ENCODE peak calls at places on chromosomes 3 and 15, in six cellular contexts. S is colonic mucosa, J is fibroblast of the aortic adventitia, R is astrocyte of the spinal cord, M is cardiac fibroblast, A is fibroblast of mammary gland. C is an unnamed sample.

GRCh38 chr3:14231145-14231990 is 52.8 kb downstream of the LSM3 start:
- DNase-seq in R (no peak), M (no peak), A (no peak), S (peak), J (no peak), C (no peak)

GRCh38 chr15:36951747-36952247 is 148.6 kb downstream of the MEIS2 start:
- DNase-seq in A (peak), S (no peak), J (peak), M (peak), R (peak), C (no peak)

GRCh38 chr3:122245513-122246174 is 62.2 kb downstream of the CASR start:
- DNase-seq in J (peak), M (no peak), S (no peak), R (peak), A (peak), C (no peak)

GRCh38 chr3:136385457-136385856 is 135.3 kb downstream of the PCCB start:
- DNase-seq in S (no peak), M (no peak), J (no peak), R (no peak), A (no peak), C (no peak)

GRCh38 chr15:63843901-63844317 is 10.2 kb upstream of the HERC1 start:
- DNase-seq in S (no peak), R (peak), M (peak), J (no peak), A (no peak), C (no peak)

GRCh38 chr15:69164807-69165636 is 4.6 kb downstream of the GLCE start:
- DNase-seq in J (peak), S (no peak), R (peak), M (no peak), A (peak), C (no peak)

GRCh38 chr15:63350178-63350621 is 31.4 kb downstream of the CA12 start:
- DNase-seq in M (peak), R (no peak), S (no peak), A (no peak), J (peak), C (peak)

GRCh38 chr15:38652998-38653397 is 88.4 kb upstream of the RASGRP1 start:
- DNase-seq in R (no peak), M (no peak), J (no peak), S (peak), A (no peak), C (no peak)

GRCh38 chr15:65833501-65834220 is 35.6 kb upstream of the RAB11A start:
- DNase-seq in A (no peak), M (no peak), S (peak), J (no peak), R (no peak), C (no peak)

GRCh38 chr3:190117995-190118394 is 2.7 kb downstream of the P3H2 start:
- DNase-seq in R (peak), S (no peak), M (no peak), J (no peak), A (no peak), C (no peak)

GRCh38 chr3:190120161-190121060 is at the start of gene P3H2:
- DNase-seq in J (peak), M (peak), A (peak), S (peak), R (peak), C (peak)

GRCh38 chr3:190122198-190122771 is 1.6 kb upstream of the P3H2 start:
- DNase-seq in S (no peak), A (peak), M (peak), R (peak), J (peak), C (no peak)

GRCh38 chr3:190121061-190121765 is 516 bp upstream of the P3H2 start:
- DNase-seq in A (no peak), S (no peak), J (no peak), R (no peak), M (no peak), C (no peak)

DNA sequence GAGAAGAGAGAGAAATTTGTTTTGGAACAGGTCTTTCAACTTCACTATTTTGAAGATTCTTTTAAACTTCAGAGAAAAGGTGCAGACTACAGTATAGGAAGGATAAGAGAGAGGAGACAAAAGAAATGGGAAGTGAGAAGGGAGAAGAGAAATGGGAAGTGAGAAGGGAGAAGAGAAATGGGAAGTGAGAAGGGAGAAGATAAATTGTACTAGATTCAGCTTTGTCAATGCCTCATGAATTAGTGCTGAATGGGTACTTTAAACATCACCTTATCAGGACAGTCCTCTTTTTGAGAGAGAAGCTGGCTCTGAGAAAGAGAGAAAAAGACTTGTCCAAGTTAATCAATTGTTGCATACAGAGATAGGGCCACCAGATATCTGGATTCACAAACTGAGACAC is 963 bp downstream of the P3H2 start:
- DNase-seq in S (no peak), J (no peak), A (no peak), M (no peak), R (no peak), C (no peak)
- H3K4me3 ChIP-seq in S (peak), J (peak), A (peak), M (peak), R (peak), C (peak)

GRCh38 chr15:95016511-95017219 is 785.3 kb downstream of the MCTP2 start:
- DNase-seq in M (no peak), R (no peak), S (no peak), A (peak), J (no peak), C (no peak)
- TF ChIP-seq CTCF in M (no peak), R (no peak), S (no peak), A (no peak), J (no peak), C (no peak)

DNA sequence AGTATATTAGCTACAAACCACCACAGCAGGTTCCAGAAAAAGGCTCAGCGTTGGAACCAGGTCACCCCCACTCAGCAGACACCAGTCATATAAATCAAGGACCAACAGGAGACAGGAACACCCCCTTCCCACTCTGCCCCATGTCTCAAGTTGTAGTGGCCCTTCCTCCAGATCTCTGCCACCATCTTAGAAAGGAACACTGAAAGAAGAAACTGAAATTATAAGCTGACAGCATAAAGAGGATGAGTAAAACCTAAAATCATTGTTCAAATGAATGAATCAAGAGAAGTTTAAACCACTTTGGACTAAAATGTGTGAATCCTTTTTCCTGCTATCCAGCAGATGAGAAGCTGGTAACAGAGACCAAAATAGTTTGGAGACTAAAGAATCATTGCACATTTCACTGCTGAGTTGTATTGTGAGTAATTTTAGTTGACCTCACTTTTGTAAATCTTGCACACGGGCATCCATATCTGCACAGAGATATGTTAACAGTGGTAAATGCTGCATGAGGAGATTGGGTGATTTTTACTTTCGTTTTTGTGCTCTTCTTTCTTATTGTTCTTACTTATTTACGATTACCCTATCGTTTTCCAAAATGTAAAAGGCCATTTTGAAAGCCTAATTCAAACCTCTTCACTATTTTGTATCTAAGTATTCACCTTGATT is 19.8 kb downstream of the CCR3 start:
- DNase-seq in A (no peak), J (peak), R (no peak), M (no peak), S (no peak), C (no peak)
- H3K4me3 ChIP-seq in A (no peak), J (no peak), R (no peak), M (no peak), S (no peak), C (no peak)

DNA sequence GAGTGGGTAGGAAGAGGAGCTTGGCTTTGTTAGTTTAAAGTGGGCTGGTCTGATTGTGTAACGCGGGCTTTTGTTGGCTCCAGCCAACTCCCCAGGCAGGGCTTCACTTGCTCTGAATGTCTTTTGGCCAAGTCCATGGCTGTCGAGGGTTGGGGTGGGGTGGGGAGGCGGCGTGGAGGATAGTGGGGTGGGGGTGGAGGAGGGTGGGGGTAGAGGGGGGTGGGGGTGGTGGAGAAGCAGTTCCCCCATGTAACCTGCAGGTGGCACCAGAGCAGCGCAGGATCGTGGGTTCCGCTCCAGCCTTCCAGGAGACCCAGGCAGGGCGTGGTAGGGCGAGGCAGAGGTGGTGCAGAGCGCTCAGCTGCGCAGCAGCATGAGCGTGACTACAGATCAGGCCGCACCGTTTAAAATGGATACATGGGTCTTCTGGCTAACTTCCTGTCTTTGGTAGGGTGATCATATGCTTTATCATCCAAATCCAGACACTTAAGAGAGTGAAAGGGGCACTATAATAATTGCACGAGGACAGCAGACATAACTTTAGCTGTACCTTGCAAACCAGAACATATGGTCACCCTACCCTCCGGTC is 28.3 kb downstream of the GOLGA6A start:
- DNase-seq in S (peak), J (peak), R (peak), M (peak), A (peak), C (peak)
- TF ChIP-seq CTCF in S (peak), J (peak), R (peak), M (peak), A (peak), C (peak)

GRCh38 chr15:75775296-75776074 is 62.8 kb upstream of the CSPG4 start:
- DNase-seq in S (no peak), R (no peak), A (no peak), J (no peak), M (no peak), C (no peak)
- H3K4me3 ChIP-seq in S (no peak), R (no peak), A (no peak), J (no peak), M (no peak), C (no peak)

DNA sequence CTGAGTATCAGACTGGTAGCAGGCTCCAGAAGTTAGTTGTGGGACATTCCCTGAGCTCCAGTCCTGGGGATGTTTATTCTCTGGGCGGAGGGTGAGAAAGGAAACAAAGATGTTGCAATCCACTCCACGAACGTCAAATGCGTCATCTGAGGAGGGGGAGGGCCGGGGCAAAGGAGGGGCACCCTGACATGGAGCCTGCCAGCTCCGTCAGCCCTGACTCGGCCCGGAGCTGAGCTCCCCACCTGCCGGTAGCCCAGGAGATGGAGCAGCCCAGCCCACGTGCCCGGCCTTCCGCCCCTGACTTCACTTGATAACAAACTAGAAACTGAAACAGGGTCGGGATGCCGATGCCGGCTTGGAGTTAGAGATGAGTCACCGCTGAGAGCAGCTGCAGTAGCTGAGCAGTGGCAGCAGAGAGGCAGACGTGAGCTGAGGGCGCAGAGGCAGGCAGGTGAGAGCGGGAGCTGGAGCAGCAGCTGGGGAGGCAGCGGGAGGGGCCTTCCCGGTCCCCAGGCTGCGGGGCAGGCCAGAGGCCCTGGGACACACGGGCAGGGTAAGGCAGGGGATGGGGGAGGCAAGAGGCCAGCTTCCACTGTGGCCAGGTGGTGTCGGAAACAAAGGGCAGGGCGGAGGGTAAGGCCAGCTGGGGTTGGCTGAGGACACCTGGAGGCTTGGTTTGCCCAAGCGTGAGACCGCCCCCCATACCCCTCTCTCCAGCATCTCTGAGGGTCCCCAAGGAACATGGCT is at the start of gene ISG20:
- DNase-seq in M (peak), A (peak), R (peak), J (peak), S (peak), C (peak)
- TF ChIP-seq CTCF in M (peak), A (peak), R (peak), J (peak), S (peak), C (peak)

DNA sequence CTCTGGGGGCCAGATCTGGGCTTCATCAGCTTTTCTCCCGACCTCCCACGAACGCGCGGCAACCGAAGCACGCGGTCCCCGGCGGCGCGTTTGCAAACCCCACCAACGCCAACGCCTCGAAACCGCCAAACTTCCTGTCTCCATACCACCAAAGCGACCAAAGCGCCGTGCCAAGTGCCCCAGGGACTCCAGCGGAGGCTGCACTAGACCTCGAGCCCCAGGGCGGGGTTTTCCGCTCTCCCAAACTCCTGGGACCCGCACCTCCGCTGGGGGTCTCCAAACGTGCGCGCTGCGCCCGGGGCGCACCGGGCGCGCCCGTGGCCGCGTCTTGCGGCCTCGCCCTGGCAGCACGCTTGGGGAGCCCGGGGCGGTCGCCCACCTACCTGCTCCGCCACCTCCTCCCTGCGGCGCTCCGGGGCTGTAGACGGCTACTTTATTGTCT is 156.0 kb upstream of the FRMD4B start:
- DNase-seq in A (no peak), M (peak), J (no peak), S (no peak), R (peak), C (peak)
- H3K4me3 ChIP-seq in A (peak), M (peak), J (peak), S (peak), R (no peak), C (peak)

GRCh38 chr3:27228805-27229204 is 140.4 kb downstream of the NEK10 start:
- DNase-seq in M (no peak), A (no peak), S (no peak), J (no peak), R (no peak), C (no peak)
- TF ChIP-seq CTCF in M (no peak), A (peak), S (no peak), J (no peak), R (no peak), C (no peak)

DNA sequence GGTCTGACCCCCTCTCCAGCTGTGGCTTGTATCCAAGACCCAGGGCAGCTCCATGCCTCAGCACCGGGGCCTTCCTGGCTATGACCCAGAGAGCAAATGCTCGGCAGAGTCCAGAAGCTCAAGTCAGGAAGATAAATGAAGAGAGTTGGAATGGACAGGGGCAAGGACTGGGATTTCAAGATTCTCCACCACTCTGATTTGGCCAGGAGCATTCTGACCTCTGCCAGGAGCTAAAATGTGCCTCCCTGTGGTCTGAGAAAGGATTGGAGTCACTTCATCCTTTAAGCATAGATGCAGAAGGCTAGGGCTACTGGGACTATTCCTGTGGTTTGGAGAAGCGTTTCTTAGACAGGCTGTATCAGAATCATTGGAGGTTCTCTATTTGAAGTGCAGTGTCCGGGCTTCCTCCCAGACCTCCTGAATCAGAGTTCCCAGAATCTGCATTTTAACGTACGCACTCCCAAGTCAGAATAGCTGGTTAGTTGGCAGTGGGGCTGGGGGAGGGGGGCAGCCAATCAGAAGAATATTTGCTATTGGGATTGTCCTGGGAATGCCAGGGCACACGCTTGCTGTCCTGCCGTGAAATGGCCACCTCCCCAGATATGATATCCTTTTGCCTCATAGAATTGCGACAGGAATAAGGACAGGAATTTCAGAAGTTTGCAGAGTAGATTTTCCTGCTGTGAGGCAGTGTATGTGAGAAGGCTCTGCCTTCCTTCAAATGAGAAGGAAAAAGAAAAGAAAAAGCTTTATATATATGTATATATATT is 57.4 kb downstream of the HRH1 start:
- DNase-seq in S (no peak), M (peak), R (peak), A (peak), J (peak), C (no peak)
- H3K4me3 ChIP-seq in S (no peak), M (no peak), R (no peak), A (no peak), J (no peak), C (no peak)

GRCh38 chr3:125356140-125357026 is 18.7 kb downstream of the ZNF148 start:
- DNase-seq in M (no peak), A (no peak), J (peak), R (no peak), S (no peak), C (no peak)

GRCh38 chr3:125359700-125360099 is 15.4 kb downstream of the ZNF148 start:
- DNase-seq in S (no peak), A (no peak), R (no peak), M (no peak), J (no peak), C (no peak)

GRCh38 chr3:125358923-125359322 is 16.2 kb downstream of the ZNF148 start:
- DNase-seq in R (no peak), M (no peak), S (no peak), A (no peak), J (no peak), C (no peak)

GRCh38 chr3:125357837-125358236 is 17.3 kb downstream of the ZNF148 start:
- DNase-seq in S (no peak), J (no peak), R (no peak), M (no peak), A (no peak), C (no peak)

DNA sequence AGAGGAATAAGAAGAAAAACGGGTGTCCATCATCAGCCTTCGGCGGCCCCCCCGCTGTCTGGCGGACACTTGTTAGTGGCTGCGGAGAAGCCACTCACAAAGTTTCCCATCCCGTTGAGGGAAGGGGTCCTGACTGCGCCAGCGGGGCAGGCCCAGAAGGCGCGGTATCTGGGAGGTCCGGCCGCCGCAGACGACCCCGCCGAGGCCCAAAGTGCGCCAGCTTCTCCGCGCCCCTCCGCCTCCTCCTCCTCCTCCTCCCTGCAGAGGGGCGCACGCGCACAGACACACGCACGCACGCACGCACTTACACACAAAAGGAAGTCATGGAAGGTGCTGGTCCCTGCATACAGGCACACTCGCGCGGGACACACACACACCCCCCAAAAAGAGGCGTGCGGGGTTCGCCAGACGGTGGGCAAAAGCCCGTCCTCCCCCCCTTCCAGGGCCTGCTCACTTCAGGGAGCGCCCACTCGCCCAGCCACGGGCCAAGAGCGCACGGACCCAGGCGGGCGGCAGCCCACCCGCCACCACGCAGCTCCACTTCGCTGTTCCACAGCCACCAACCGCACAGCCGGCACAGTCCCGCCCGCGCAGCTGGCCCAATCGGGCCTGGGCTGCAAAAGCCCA is 18.0 kb downstream of the ZNF148 start:
- DNase-seq in A (peak), R (peak), S (peak), M (peak), J (peak), C (peak)
- TF ChIP-seq CTCF in A (no peak), R (no peak), S (no peak), M (no peak), J (no peak), C (no peak)

C was measured in pancreas.